ENCODE peak calls at places on chromosome 20, in ten cellular contexts. Z is GM23338, I is upper lobe of left lung, L is breast epithelium, U is Panc1, M is K562, O is transverse colon, N is stomach, D is spleen, B is sigmoid colon. C is an unnamed sample.

GRCh38 chr20:46246527-46246926 is 61.8 kb downstream of the CDH22 start:
- DNase-seq in Z (peak; percentile 53), I (no peak), L (no peak), U (no peak), M (no peak), O (no peak), N (no peak), D (no peak), B (no peak), C (no peak)

GRCh38 chr20:20637998-20638397 is 74.4 kb downstream of the RALGAPA2 start:
- DNase-seq in Z (no peak), I (no peak), L (no peak), U (no peak), M (no peak), O (no peak), N (no peak), D (no peak), B (no peak), C (no peak)

GRCh38 chr20:46253391-46253790 is 54.9 kb downstream of the CDH22 start:
- DNase-seq in Z (peak; percentile 66), I (no peak), L (no peak), U (no peak), M (no peak), O (peak; percentile 17), N (peak; percentile 30), D (no peak), B (no peak), C (no peak)

GRCh38 chr20:51480507-51481270 is 61.8 kb downstream of the NFATC2 start:
- DNase-seq in Z (no peak), I (no peak), L (no peak), U (no peak), M (no peak), O (no peak), N (no peak), D (peak; percentile 35), B (no peak), C (no peak)

GRCh38 chr20:11917663-11918062 is at the start of gene BTBD3:
- DNase-seq in Z (no peak), I (peak; percentile 73), L (no peak), U (no peak), M (no peak), O (peak; percentile 68), N (peak; percentile 83), D (no peak), B (peak; percentile 80), C (peak; percentile 55)

GRCh38 chr20:63223121-63223825 is 7.3 kb upstream of the YTHDF1 start:
- DNase-seq in Z (peak; percentile 80), I (no peak), L (no peak), U (no peak), M (peak; percentile 60), O (peak; percentile 36), N (peak; percentile 47), D (no peak), B (no peak), C (no peak)

GRCh38 chr20:62305149-62305764 is 2.5 kb downstream of the ADRM1 start:
- DNase-seq in Z (no peak), I (no peak), L (no peak), U (no peak), M (peak; percentile 23), O (no peak), N (no peak), D (no peak), B (no peak), C (no peak)

GRCh38 chr20:11204926-11205768 is 531.3 kb upstream of the JAG1 start:
- DNase-seq in Z (peak; percentile 88), I (peak; percentile 70), L (no peak), U (peak; percentile 85), M (no peak), O (peak; percentile 74), N (peak; percentile 63), D (no peak), B (peak; percentile 66), C (peak; percentile 72)

GRCh38 chr20:51697119-51697826 is 70.9 kb downstream of the ATP9A start:
- DNase-seq in Z (no peak), I (no peak), L (no peak), U (no peak), M (no peak), O (no peak), N (no peak), D (no peak), B (no peak), C (no peak)

GRCh38 chr20:18496042-18496441 is 983 bp downstream of the RBBP9 start:
- DNase-seq in Z (peak; percentile 5), I (peak; percentile 23), L (no peak), U (no peak), M (no peak), O (no peak), N (no peak), D (no peak), B (no peak), C (no peak)

GRCh38 chr20:62088258-62089127 is 22.8 kb upstream of the TAF4 start:
- DNase-seq in Z (no peak), I (no peak), L (no peak), U (peak; percentile 97), M (peak; percentile 73), O (peak; percentile 34), N (no peak), D (peak; percentile 9), B (no peak), C (no peak)

GRCh38 chr20:6053776-6054688 is at the start of gene LRRN4:
- DNase-seq in Z (peak; percentile 83), I (peak; percentile 58), L (no peak), U (no peak), M (no peak), O (no peak), N (peak; percentile 48), D (no peak), B (no peak), C (no peak)

GRCh38 chr20:23244207-23244915 is 106.2 kb upstream of the NXT1 start:
- DNase-seq in Z (no peak), I (no peak), L (no peak), U (no peak), M (no peak), O (no peak), N (no peak), D (peak; percentile 45), B (no peak), C (no peak)

GRCh38 chr20:10982692-10983091 is 308.9 kb upstream of the JAG1 start:
- DNase-seq in Z (no peak), I (no peak), L (no peak), U (peak; percentile 53), M (no peak), O (no peak), N (no peak), D (no peak), B (peak; percentile 65), C (no peak)

GRCh38 chr20:63702036-63702665 is 5.6 kb downstream of the ARFRP1 start:
- DNase-seq in Z (no peak), I (no peak), L (no peak), U (no peak), M (no peak), O (no peak), N (no peak), D (peak; percentile 56), B (no peak), C (no peak)

GRCh38 chr20:39019805-39020325 is 57.7 kb downstream of the DHX35 start:
- DNase-seq in Z (no peak), I (no peak), L (no peak), U (no peak), M (no peak), O (no peak), N (no peak), D (no peak), B (no peak), C (no peak)

GRCh38 chr20:51460569-51461265 is 81.8 kb downstream of the NFATC2 start:
- DNase-seq in Z (no peak), I (no peak), L (no peak), U (no peak), M (no peak), O (no peak), N (no peak), D (peak; percentile 76), B (no peak), C (no peak)

GRCh38 chr20:297925-298754 is 770 bp downstream of the ZCCHC3 start:
- DNase-seq in Z (peak; percentile 51), I (peak; percentile 88), L (peak; percentile 61), U (no peak), M (peak; percentile 62), O (peak; percentile 84), N (peak; percentile 66), D (peak; percentile 92), B (peak; percentile 84), C (peak; percentile 53)

GRCh38 chr20:13401596-13401995 is 180.5 kb downstream of the ISM1 start:
- DNase-seq in Z (no peak), I (no peak), L (no peak), U (no peak), M (no peak), O (no peak), N (no peak), D (no peak), B (no peak), C (no peak)

DNA sequence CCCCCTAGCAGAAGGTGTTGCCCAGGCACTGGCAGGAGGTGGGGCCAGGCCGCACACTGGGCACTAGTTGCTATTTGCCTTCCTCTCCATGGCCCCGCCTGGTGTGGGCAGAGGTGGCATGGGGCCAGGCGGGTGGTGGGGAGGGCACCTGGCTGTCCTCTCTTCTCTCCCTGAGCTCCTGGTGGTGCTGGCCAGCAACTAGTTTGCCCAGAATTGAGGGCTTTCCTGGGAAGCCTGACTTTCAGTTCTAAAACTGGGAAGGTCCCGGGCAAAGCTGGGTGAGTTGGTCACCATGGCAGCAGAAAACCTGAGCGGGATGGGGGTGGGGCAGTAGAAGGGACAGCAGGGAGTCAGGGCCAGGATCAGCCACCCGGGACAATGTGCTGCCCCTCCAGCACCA is 48.2 kb downstream of the RBM38 start:
- DNase-seq in Z (no peak), I (peak; percentile 91), L (peak; percentile 92), U (no peak), M (no peak), O (peak; percentile 77), N (peak; percentile 94), D (peak; percentile 78), B (peak; percentile 95), C (peak; percentile 92)
- TF ChIP-seq POLR2AphosphoS5 in Z (no peak), I (no peak), L (no peak), U (no peak), M (no peak), O (no peak), N (peak; percentile 60), D (peak; percentile 32), B (peak; percentile 67), C (peak; percentile 81)

GRCh38 chr20:58143531-58143930 is 84.9 kb downstream of the ANKRD60 start:
- DNase-seq in Z (no peak), I (no peak), L (no peak), U (no peak), M (no peak), O (no peak), N (no peak), D (no peak), B (peak; percentile 43), C (no peak)
- TF ChIP-seq CTCF in Z (no peak), I (no peak), L (no peak), U (no peak), M (no peak), O (no peak), N (no peak), D (no peak), B (no peak), C (no peak)

GRCh38 chr20:8583209-8584106 is 451.4 kb downstream of the PLCB1 start:
- DNase-seq in Z (peak; percentile 5), I (no peak), L (no peak), U (no peak), M (no peak), O (peak; percentile 13), N (no peak), D (no peak), B (no peak), C (no peak)
- TF ChIP-seq POLR2AphosphoS5 in Z (no peak), I (no peak), L (no peak), U (no peak), M (no peak), O (no peak), N (no peak), D (no peak), B (no peak), C (no peak)

GRCh38 chr20:17281478-17281877 is 54.6 kb downstream of the PCSK2 start:
- DNase-seq in Z (peak; percentile 89), I (peak; percentile 29), L (no peak), U (no peak), M (peak; percentile 10), O (no peak), N (no peak), D (no peak), B (no peak), C (no peak)
- TF ChIP-seq CTCF in Z (peak; percentile 83), I (no peak), L (no peak), U (peak; percentile 51), M (peak; percentile 38), O (no peak), N (no peak), D (no peak), B (no peak), C (no peak)

C was measured in prostate gland.